ENCODE peak calls at places on chromosome 18, in eight cellular contexts. One of them, this sample, is unnamed.
A peak's percentile ranks its signal among the peaks of the same experiment; 100 is the strongest.

GRCh38 chr18:845152-845819 is 33.2 kb upstream of the YES1 start:
- DNase-seq in SW480: no peak
- DNase-seq in K562: no peak
- DNase-seq in AG09309: no peak
- DNase-seq in T follicular helper cell: no peak
- DNase-seq in anterior cingulate cortex: no peak
- DNase-seq in stimulated activated CD4-positive, alpha-beta T cell treated with anti-CD3 and anti-CD28 coated beads, TNF-alpha, amount 100 ng/mL, for 4 hours: no peak
- DNase-seq in stimulated activated CD8-positive, alpha-beta memory T cell treated with anti-CD3 and anti-CD28 coated beads, Interleukin-7, amount 100 ng/mL, for 1 hour: no peak
- DNase-seq in this sample: no peak

GRCh38 chr18:697771-698170 is 14.7 kb downstream of the ENOSF1 start:
- DNase-seq in stimulated activated CD8-positive, alpha-beta memory T cell treated with anti-CD3 and anti-CD28 coated beads, Interleukin-7, amount 100 ng/mL, for 1 hour: no peak
- DNase-seq in T follicular helper cell: no peak
- DNase-seq in SW480: no peak
- DNase-seq in stimulated activated CD4-positive, alpha-beta T cell treated with anti-CD3 and anti-CD28 coated beads, TNF-alpha, amount 100 ng/mL, for 4 hours: no peak
- DNase-seq in K562: no peak
- DNase-seq in AG09309: no peak
- DNase-seq in anterior cingulate cortex: no peak
- DNase-seq in this sample: no peak

GRCh38 chr18:74281639-74282358 is 10.0 kb downstream of the CYB5A start:
- DNase-seq in AG09309: no peak
- DNase-seq in K562: no peak
- DNase-seq in SW480: peak; percentile 8
- DNase-seq in stimulated activated CD8-positive, alpha-beta memory T cell treated with anti-CD3 and anti-CD28 coated beads, Interleukin-7, amount 100 ng/mL, for 1 hour: no peak
- DNase-seq in anterior cingulate cortex: no peak
- DNase-seq in T follicular helper cell: no peak
- DNase-seq in stimulated activated CD4-positive, alpha-beta T cell treated with anti-CD3 and anti-CD28 coated beads, TNF-alpha, amount 100 ng/mL, for 4 hours: no peak
- DNase-seq in this sample: no peak

GRCh38 chr18:45521777-45522176 is 93.5 kb upstream of the SLC14A2 start:
- DNase-seq in AG09309: no peak
- DNase-seq in T follicular helper cell: no peak
- DNase-seq in SW480: no peak
- DNase-seq in stimulated activated CD8-positive, alpha-beta memory T cell treated with anti-CD3 and anti-CD28 coated beads, Interleukin-7, amount 100 ng/mL, for 1 hour: no peak
- DNase-seq in K562: no peak
- DNase-seq in stimulated activated CD4-positive, alpha-beta T cell treated with anti-CD3 and anti-CD28 coated beads, TNF-alpha, amount 100 ng/mL, for 4 hours: no peak
- DNase-seq in anterior cingulate cortex: no peak
- DNase-seq in this sample: no peak

GRCh38 chr18:10234912-10235439 is 219.5 kb upstream of the APCDD1 start:
- DNase-seq in T follicular helper cell: no peak
- DNase-seq in stimulated activated CD4-positive, alpha-beta T cell treated with anti-CD3 and anti-CD28 coated beads, TNF-alpha, amount 100 ng/mL, for 4 hours: no peak
- DNase-seq in anterior cingulate cortex: no peak
- DNase-seq in SW480: no peak
- DNase-seq in AG09309: peak; percentile 57
- DNase-seq in stimulated activated CD8-positive, alpha-beta memory T cell treated with anti-CD3 and anti-CD28 coated beads, Interleukin-7, amount 100 ng/mL, for 1 hour: no peak
- DNase-seq in K562: no peak
- DNase-seq in this sample: peak; percentile 58

GRCh38 chr18:10131783-10132381 is 218.1 kb downstream of the VAPA start:
- DNase-seq in AG09309: no peak
- DNase-seq in SW480: peak; percentile 90
- DNase-seq in stimulated activated CD8-positive, alpha-beta memory T cell treated with anti-CD3 and anti-CD28 coated beads, Interleukin-7, amount 100 ng/mL, for 1 hour: no peak
- DNase-seq in K562: no peak
- DNase-seq in stimulated activated CD4-positive, alpha-beta T cell treated with anti-CD3 and anti-CD28 coated beads, TNF-alpha, amount 100 ng/mL, for 4 hours: no peak
- DNase-seq in anterior cingulate cortex: peak; percentile 17
- DNase-seq in T follicular helper cell: no peak
- DNase-seq in this sample: no peak

GRCh38 chr18:24263078-24263477 is 124.2 kb downstream of the CABYR start:
- DNase-seq in stimulated activated CD4-positive, alpha-beta T cell treated with anti-CD3 and anti-CD28 coated beads, TNF-alpha, amount 100 ng/mL, for 4 hours: no peak
- DNase-seq in AG09309: no peak
- DNase-seq in K562: no peak
- DNase-seq in T follicular helper cell: no peak
- DNase-seq in stimulated activated CD8-positive, alpha-beta memory T cell treated with anti-CD3 and anti-CD28 coated beads, Interleukin-7, amount 100 ng/mL, for 1 hour: no peak
- DNase-seq in SW480: no peak
- DNase-seq in anterior cingulate cortex: no peak
- DNase-seq in this sample: no peak

GRCh38 chr18:37565138-37565984 is at the start of gene CELF4:
- DNase-seq in anterior cingulate cortex: peak; percentile 44
- DNase-seq in AG09309: no peak
- DNase-seq in K562: no peak
- DNase-seq in T follicular helper cell: no peak
- DNase-seq in stimulated activated CD4-positive, alpha-beta T cell treated with anti-CD3 and anti-CD28 coated beads, TNF-alpha, amount 100 ng/mL, for 4 hours: no peak
- DNase-seq in SW480: peak; percentile 26
- DNase-seq in stimulated activated CD8-positive, alpha-beta memory T cell treated with anti-CD3 and anti-CD28 coated beads, Interleukin-7, amount 100 ng/mL, for 1 hour: no peak
- DNase-seq in this sample: no peak

GRCh38 chr18:9428862-9429661 is 46.3 kb upstream of the RALBP1 start:
- DNase-seq in K562: no peak
- DNase-seq in stimulated activated CD4-positive, alpha-beta T cell treated with anti-CD3 and anti-CD28 coated beads, TNF-alpha, amount 100 ng/mL, for 4 hours: no peak
- DNase-seq in stimulated activated CD8-positive, alpha-beta memory T cell treated with anti-CD3 and anti-CD28 coated beads, Interleukin-7, amount 100 ng/mL, for 1 hour: no peak
- DNase-seq in SW480: no peak
- DNase-seq in anterior cingulate cortex: no peak
- DNase-seq in AG09309: no peak
- DNase-seq in T follicular helper cell: no peak
- DNase-seq in this sample: no peak

GRCh38 chr18:70332694-70333093 is 43.8 kb downstream of the SOCS6 start:
- DNase-seq in stimulated activated CD4-positive, alpha-beta T cell treated with anti-CD3 and anti-CD28 coated beads, TNF-alpha, amount 100 ng/mL, for 4 hours: no peak
- DNase-seq in SW480: no peak
- DNase-seq in K562: no peak
- DNase-seq in AG09309: no peak
- DNase-seq in T follicular helper cell: no peak
- DNase-seq in anterior cingulate cortex: no peak
- DNase-seq in stimulated activated CD8-positive, alpha-beta memory T cell treated with anti-CD3 and anti-CD28 coated beads, Interleukin-7, amount 100 ng/mL, for 1 hour: no peak
- DNase-seq in this sample: no peak

GRCh38 chr18:3415110-3415509 is 34.9 kb upstream of the TGIF1 start:
- DNase-seq in K562: no peak
- DNase-seq in AG09309: no peak
- DNase-seq in T follicular helper cell: no peak
- DNase-seq in SW480: no peak
- DNase-seq in anterior cingulate cortex: no peak
- DNase-seq in stimulated activated CD4-positive, alpha-beta T cell treated with anti-CD3 and anti-CD28 coated beads, TNF-alpha, amount 100 ng/mL, for 4 hours: no peak
- DNase-seq in stimulated activated CD8-positive, alpha-beta memory T cell treated with anti-CD3 and anti-CD28 coated beads, Interleukin-7, amount 100 ng/mL, for 1 hour: no peak
- DNase-seq in this sample: no peak

GRCh38 chr18:11689972-11690570 is 1.0 kb downstream of the GNAL start:
- DNase-seq in SW480: peak; percentile 79
- DNase-seq in T follicular helper cell: no peak
- DNase-seq in stimulated activated CD8-positive, alpha-beta memory T cell treated with anti-CD3 and anti-CD28 coated beads, Interleukin-7, amount 100 ng/mL, for 1 hour: no peak
- DNase-seq in stimulated activated CD4-positive, alpha-beta T cell treated with anti-CD3 and anti-CD28 coated beads, TNF-alpha, amount 100 ng/mL, for 4 hours: no peak
- DNase-seq in anterior cingulate cortex: no peak
- DNase-seq in K562: no peak
- DNase-seq in AG09309: no peak
- DNase-seq in this sample: no peak

GRCh38 chr18:36660311-36660710 is 168.5 kb downstream of the TPGS2 start:
- DNase-seq in stimulated activated CD4-positive, alpha-beta T cell treated with anti-CD3 and anti-CD28 coated beads, TNF-alpha, amount 100 ng/mL, for 4 hours: no peak
- DNase-seq in AG09309: no peak
- DNase-seq in K562: no peak
- DNase-seq in T follicular helper cell: no peak
- DNase-seq in anterior cingulate cortex: no peak
- DNase-seq in SW480: no peak
- DNase-seq in stimulated activated CD8-positive, alpha-beta memory T cell treated with anti-CD3 and anti-CD28 coated beads, Interleukin-7, amount 100 ng/mL, for 1 hour: no peak
- DNase-seq in this sample: no peak

GRCh38 chr18:58495202-58495601 is 133.7 kb downstream of the ALPK2 start:
- DNase-seq in K562: no peak
- DNase-seq in stimulated activated CD4-positive, alpha-beta T cell treated with anti-CD3 and anti-CD28 coated beads, TNF-alpha, amount 100 ng/mL, for 4 hours: no peak
- DNase-seq in T follicular helper cell: no peak
- DNase-seq in AG09309: peak; percentile 73
- DNase-seq in SW480: no peak
- DNase-seq in anterior cingulate cortex: no peak
- DNase-seq in stimulated activated CD8-positive, alpha-beta memory T cell treated with anti-CD3 and anti-CD28 coated beads, Interleukin-7, amount 100 ng/mL, for 1 hour: no peak
- DNase-seq in this sample: no peak

GRCh38 chr18:56319953-56320352 is 318.4 kb downstream of the TXNL1 start:
- DNase-seq in stimulated activated CD8-positive, alpha-beta memory T cell treated with anti-CD3 and anti-CD28 coated beads, Interleukin-7, amount 100 ng/mL, for 1 hour: no peak
- DNase-seq in K562: no peak
- DNase-seq in T follicular helper cell: no peak
- DNase-seq in anterior cingulate cortex: no peak
- DNase-seq in SW480: no peak
- DNase-seq in AG09309: no peak
- DNase-seq in stimulated activated CD4-positive, alpha-beta T cell treated with anti-CD3 and anti-CD28 coated beads, TNF-alpha, amount 100 ng/mL, for 4 hours: no peak
- DNase-seq in this sample: no peak

GRCh38 chr18:12036201-12036751 is 55.0 kb downstream of the IMPA2 start:
- DNase-seq in stimulated activated CD4-positive, alpha-beta T cell treated with anti-CD3 and anti-CD28 coated beads, TNF-alpha, amount 100 ng/mL, for 4 hours: no peak
- DNase-seq in T follicular helper cell: no peak
- DNase-seq in stimulated activated CD8-positive, alpha-beta memory T cell treated with anti-CD3 and anti-CD28 coated beads, Interleukin-7, amount 100 ng/mL, for 1 hour: no peak
- DNase-seq in AG09309: no peak
- DNase-seq in SW480: no peak
- DNase-seq in anterior cingulate cortex: no peak
- DNase-seq in K562: no peak
- DNase-seq in this sample: no peak

GRCh38 chr18:8351173-8351572 is 258.1 kb upstream of the RAB12 start:
- DNase-seq in AG09309: no peak
- DNase-seq in T follicular helper cell: no peak
- DNase-seq in anterior cingulate cortex: no peak
- DNase-seq in stimulated activated CD4-positive, alpha-beta T cell treated with anti-CD3 and anti-CD28 coated beads, TNF-alpha, amount 100 ng/mL, for 4 hours: no peak
- DNase-seq in SW480: no peak
- DNase-seq in stimulated activated CD8-positive, alpha-beta memory T cell treated with anti-CD3 and anti-CD28 coated beads, Interleukin-7, amount 100 ng/mL, for 1 hour: no peak
- DNase-seq in K562: no peak
- DNase-seq in this sample: no peak

GRCh38 chr18:70523798-70524182 is 234.9 kb downstream of the SOCS6 start:
- DNase-seq in K562: no peak
- DNase-seq in T follicular helper cell: no peak
- DNase-seq in AG09309: no peak
- DNase-seq in stimulated activated CD8-positive, alpha-beta memory T cell treated with anti-CD3 and anti-CD28 coated beads, Interleukin-7, amount 100 ng/mL, for 1 hour: no peak
- DNase-seq in stimulated activated CD4-positive, alpha-beta T cell treated with anti-CD3 and anti-CD28 coated beads, TNF-alpha, amount 100 ng/mL, for 4 hours: no peak
- DNase-seq in SW480: no peak
- DNase-seq in anterior cingulate cortex: no peak
- DNase-seq in this sample: no peak

GRCh38 chr18:63887424-63887823 is at the start of gene SERPINB2:
- DNase-seq in anterior cingulate cortex: no peak
- DNase-seq in SW480: peak; percentile 1
- DNase-seq in T follicular helper cell: no peak
- DNase-seq in AG09309: no peak
- DNase-seq in K562: no peak
- DNase-seq in stimulated activated CD4-positive, alpha-beta T cell treated with anti-CD3 and anti-CD28 coated beads, TNF-alpha, amount 100 ng/mL, for 4 hours: no peak
- DNase-seq in stimulated activated CD8-positive, alpha-beta memory T cell treated with anti-CD3 and anti-CD28 coated beads, Interleukin-7, amount 100 ng/mL, for 1 hour: no peak
- DNase-seq in this sample: no peak

GRCh38 chr18:3541549-3542386 is 91.8 kb downstream of the TGIF1 start:
- DNase-seq in SW480: peak; percentile 19
- DNase-seq in stimulated activated CD8-positive, alpha-beta memory T cell treated with anti-CD3 and anti-CD28 coated beads, Interleukin-7, amount 100 ng/mL, for 1 hour: no peak
- DNase-seq in stimulated activated CD4-positive, alpha-beta T cell treated with anti-CD3 and anti-CD28 coated beads, TNF-alpha, amount 100 ng/mL, for 4 hours: no peak
- DNase-seq in T follicular helper cell: no peak
- DNase-seq in AG09309: no peak
- DNase-seq in K562: no peak
- DNase-seq in anterior cingulate cortex: no peak
- DNase-seq in this sample: no peak

This sample was measured in skeletal muscle cell.